ENCODE peak calls at places on chromosomes 1 and 21, in nine cellular contexts. R is right lobe of liver; J is CD4-positive, CD25-positive, alpha-beta regulatory T cell; F is DND-41; Z is mammary epithelial cell; G is psoas muscle; A is SJCRH30; C is fibroblast of lung; H is adrenal gland. N is an unnamed sample.

GRCh38 chr1:53553734-53554509 is 94.7 kb downstream of the DMRTB1 start:
- DNase-seq in F (no peak), J (no peak), Z (no peak), R (peak; percentile 27), C (no peak), A (no peak), H (no peak), G (no peak), N (no peak)

GRCh38 chr1:27496604-27497155 is 6.7 kb upstream of the WASF2 start:
- DNase-seq in G (peak; percentile 71), F (no peak), A (peak; percentile 39), C (no peak), J (no peak), H (peak; percentile 14), Z (no peak), R (peak; percentile 17), N (no peak)

GRCh38 chr1:1122981-1123480 is 7.1 kb upstream of the C1orf159 start:
- DNase-seq in A (peak; percentile 68), G (peak; percentile 32), F (no peak), C (no peak), J (no peak), H (no peak), Z (no peak), R (no peak), N (no peak)

GRCh38 chr1:222818171-222818570 is 3.3 kb downstream of the DISP1 start:
- DNase-seq in G (no peak), C (no peak), J (no peak), R (no peak), H (no peak), A (no peak), F (no peak), Z (peak; percentile 41), N (no peak)

GRCh38 chr1:220301630-220302029 is 29.4 kb upstream of the RAB3GAP2 start:
- DNase-seq in A (no peak), C (no peak), Z (no peak), F (no peak), G (no peak), J (no peak), H (no peak), R (no peak), N (no peak)

GRCh38 chr1:8740034-8740449 is 77.4 kb downstream of the RERE start:
- DNase-seq in Z (peak; percentile 95), F (no peak), R (no peak), C (peak; percentile 95), G (no peak), H (no peak), A (no peak), J (no peak), N (no peak)

GRCh38 chr1:237059244-237059643 is 17.3 kb downstream of the RYR2 start:
- DNase-seq in H (no peak), A (no peak), J (no peak), C (no peak), F (no peak), Z (no peak), R (no peak), G (no peak), N (no peak)

GRCh38 chr1:160584784-160585183 is 5.5 kb upstream of the CD84 start:
- DNase-seq in Z (no peak), H (no peak), R (no peak), F (no peak), C (no peak), G (no peak), J (no peak), A (no peak), N (no peak)

GRCh38 chr1:10943991-10944730 is 68.3 kb upstream of the TARDBP start:
- DNase-seq in A (peak; percentile 73), H (peak; percentile 22), C (peak; percentile 34), F (no peak), J (no peak), Z (no peak), G (no peak), R (no peak), N (no peak)

GRCh38 chr21:32403201-32403701 is 9.3 kb upstream of the EVA1C start:
- DNase-seq in Z (peak; percentile 47), J (peak; percentile 49), G (no peak), H (peak; percentile 65), R (no peak), C (peak; percentile 82), F (peak; percentile 56), A (peak; percentile 68), N (peak; percentile 64)

GRCh38 chr1:153513666-153514065 is 22.1 kb downstream of the S100A6 start:
- DNase-seq in F (no peak), Z (no peak), G (no peak), J (no peak), R (no peak), H (no peak), C (no peak), A (no peak), N (no peak)

GRCh38 chr1:153519242-153519641 is 16.5 kb downstream of the S100A6 start:
- DNase-seq in G (no peak), A (no peak), C (no peak), H (no peak), J (no peak), R (no peak), F (no peak), Z (no peak), N (no peak)

GRCh38 chr1:153520818-153521476 is 14.8 kb downstream of the S100A6 start:
- DNase-seq in G (no peak), R (no peak), J (no peak), C (no peak), A (no peak), Z (peak; percentile 32), F (no peak), H (no peak), N (no peak)

GRCh38 chr1:153515504-153516394 is 20.0 kb downstream of the S100A6 start:
- DNase-seq in C (no peak), H (no peak), F (no peak), G (no peak), A (no peak), J (no peak), R (no peak), Z (peak; percentile 69), N (no peak)

DNA sequence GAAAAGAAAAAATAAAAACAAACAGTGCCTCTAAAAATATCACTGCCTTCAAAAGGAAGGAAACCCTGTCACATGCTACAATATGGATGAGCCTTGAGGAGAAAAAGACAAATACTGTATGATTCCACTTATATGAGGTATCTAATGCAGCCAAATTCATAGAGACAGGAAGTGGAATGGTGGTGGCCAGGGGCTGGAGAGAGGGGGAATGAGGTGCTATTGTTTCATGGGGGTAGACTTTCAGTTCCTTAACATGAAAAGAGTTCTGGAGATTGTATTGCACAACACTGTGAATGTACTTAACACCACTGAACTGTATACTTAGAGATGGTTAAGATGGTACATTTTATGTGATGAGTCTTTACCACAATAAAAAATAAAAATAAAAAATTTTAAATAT is 17.2 kb downstream of the S100A6 start:
- DNase-seq in F (no peak), Z (no peak), J (no peak), A (no peak), H (no peak), C (no peak), R (no peak), G (no peak), N (no peak)
- H3K4me1 ChIP-seq in F (no peaks in the 10 kb centered on the region), Z (peaks cover 30% of the 10 kb centered on the region), J (no peaks in the 10 kb centered on the region), A (no peaks in the 10 kb centered on the region), H (no peaks in the 10 kb centered on the region), C (no peaks in the 10 kb centered on the region), R (no peaks in the 10 kb centered on the region), G (no peaks in the 10 kb centered on the region), N (peaks cover 10% of the 10 kb centered on the region)

GRCh38 chr1:158285756-158286241 is 3.9 kb upstream of the CD1C start:
- DNase-seq in C (no peak), H (peak; percentile 44), G (peak; percentile 54), F (peak; percentile 73), J (no peak), A (no peak), R (no peak), Z (peak; percentile 5), N (no peak)

GRCh38 chr1:158286966-158287365 is 2.8 kb upstream of the CD1C start:
- DNase-seq in R (no peak), A (no peak), J (no peak), C (no peak), Z (no peak), F (peak; percentile 55), G (no peak), H (no peak), N (no peak)

GRCh38 chr1:158283965-158284364 is 5.8 kb upstream of the CD1C start:
- DNase-seq in J (no peak), R (no peak), Z (no peak), F (no peak), A (no peak), G (no peak), C (no peak), H (no peak), N (no peak)

GRCh38 chr1:158289722-158290570 is at the start of gene CD1C:
- DNase-seq in H (no peak), Z (no peak), J (no peak), G (no peak), A (no peak), C (no peak), R (no peak), F (no peak), N (no peak)

GRCh38 chr1:158286487-158286886 is 3.2 kb upstream of the CD1C start:
- DNase-seq in A (no peak), R (no peak), G (no peak), C (no peak), J (no peak), H (no peak), F (no peak), Z (no peak), N (no peak)
- H3K4me1 ChIP-seq in A (no peaks in the 10 kb centered on the region), R (no peaks in the 10 kb centered on the region), G (no peaks in the 10 kb centered on the region), C (no peaks in the 10 kb centered on the region), J (no peaks in the 10 kb centered on the region), H (no peaks in the 10 kb centered on the region), F (peaks cover 89% of the 10 kb centered on the region), Z (no peaks in the 10 kb centered on the region), N (peaks cover 5% of the 10 kb centered on the region)

DNA sequence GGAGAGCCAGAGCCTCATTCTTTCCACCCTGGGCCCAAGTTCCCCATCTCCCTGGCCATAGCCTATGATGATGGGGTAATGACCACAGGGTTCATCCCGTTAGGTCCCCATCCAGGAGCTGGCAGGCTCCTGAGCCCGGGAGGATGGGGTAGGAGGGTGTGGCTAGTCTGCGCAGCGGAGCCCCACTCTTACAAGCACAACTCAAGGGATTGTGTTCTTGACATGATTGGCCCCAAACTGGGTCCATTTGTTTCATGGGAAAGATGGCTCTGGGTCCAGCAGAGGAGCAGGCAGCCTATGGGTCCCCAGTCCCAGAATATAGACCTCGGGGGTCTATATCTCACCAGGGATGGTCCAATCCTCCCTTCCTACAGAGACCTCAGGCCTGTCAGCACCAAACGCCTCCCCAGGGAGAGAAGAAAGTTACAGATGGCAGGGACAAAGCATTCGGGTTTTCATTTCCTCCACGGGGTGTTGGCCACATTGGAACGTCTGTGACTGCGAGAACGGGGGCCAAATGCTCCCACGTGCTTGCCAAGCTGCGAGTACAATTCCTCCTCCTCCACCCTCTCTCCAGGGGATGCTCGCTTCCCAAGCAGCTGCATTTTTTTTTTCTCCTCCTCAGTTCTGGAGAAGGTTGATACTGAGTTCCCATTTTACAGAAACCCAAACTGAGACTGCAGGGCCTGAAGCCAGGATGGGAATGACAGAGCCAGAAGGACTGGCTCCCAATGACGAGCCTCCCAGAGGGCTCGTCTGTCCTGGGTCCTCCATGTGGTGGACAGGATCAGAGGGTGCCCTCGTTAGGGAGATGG is 71.0 kb downstream of the DHRS3 start:
- DNase-seq in C (no peak), F (no peak), Z (no peak), G (peak; percentile 90), A (no peak), R (no peak), H (no peak), J (no peak), N (no peak)
- H3K4me1 ChIP-seq in C (peaks cover 8% of the 10 kb centered on the region), F (no peaks in the 10 kb centered on the region), Z (peaks cover 15% of the 10 kb centered on the region), G (peaks cover 29% of the 10 kb centered on the region), A (peaks cover 37% of the 10 kb centered on the region), R (no peaks in the 10 kb centered on the region), H (peaks cover 9% of the 10 kb centered on the region), J (no peaks in the 10 kb centered on the region), N (no peaks in the 10 kb centered on the region)

GRCh38 chr1:26127235-26128163 is 15.9 kb downstream of the PDIK1L start:
- DNase-seq in F (peak; percentile 32), J (no peak), H (no peak), R (no peak), A (no peak), Z (no peak), G (no peak), C (no peak), N (no peak)
- H3K4me1 ChIP-seq in F (peaks cover 50% of the 10 kb centered on the region), J (peaks cover 53% of the 10 kb centered on the region), H (no peaks in the 10 kb centered on the region), R (no peaks in the 10 kb centered on the region), A (no peaks in the 10 kb centered on the region), Z (peaks cover 12% of the 10 kb centered on the region), G (peaks cover 47% of the 10 kb centered on the region), C (peaks cover 3% of the 10 kb centered on the region), N (peaks cover 57% of the 10 kb centered on the region)